ENCODE peak calls at places on chromosomes 1 and 21, in ten cellular contexts. T is fibroblast of mammary gland, O is ovary, R is foreskin fibroblast, M is cardiac fibroblast, V is fibroblast of villous mesenchyme, F is brain microvascular endothelial cell, U is prostate gland, E is neural progenitor cell, C is heart left ventricle. D is an unnamed sample.

GRCh38 chr1:242690849-242691602 is 166.5 kb upstream of the PLD5 start:
- DNase-seq in M (no peak), E (no peak), O (peak), V (no peak), T (no peak), U (no peak), F (no peak), R (no peak), C (no peak), D (no peak)

GRCh38 chr1:155022927-155023236 is 10.7 kb downstream of the DCST2 start:
- DNase-seq in E (no peak), C (peak), O (no peak), F (no peak), U (no peak), M (no peak), R (no peak), V (no peak), T (no peak), D (no peak)

GRCh38 chr1:117499071-117499470 is 106.8 kb upstream of the TENT5C start:
- DNase-seq in F (no peak), E (no peak), V (peak), U (no peak), T (no peak), O (no peak), M (peak), R (peak), C (no peak), D (no peak)

GRCh38 chr1:147717051-147717705 is 43.2 kb downstream of the GJA5 start:
- DNase-seq in R (no peak), V (no peak), C (no peak), U (peak), E (no peak), M (peak), O (no peak), F (no peak), T (no peak), D (no peak)

GRCh38 chr21:31078796-31079195 is 40.5 kb upstream of the KRTAP19-8 start:
- DNase-seq in E (no peak), R (no peak), T (no peak), M (no peak), V (no peak), U (no peak), F (peak), O (no peak), C (no peak), D (peak)

GRCh38 chr1:165259706-165260105 is 96.8 kb downstream of the LMX1A start:
- DNase-seq in O (no peak), F (no peak), R (no peak), C (no peak), V (no peak), T (no peak), E (no peak), M (no peak), U (no peak), D (no peak)

GRCh38 chr1:42463906-42464305 is 820 bp downstream of the CCDC30 start:
- DNase-seq in E (no peak), V (no peak), U (no peak), T (no peak), R (no peak), O (no peak), F (no peak), M (no peak), C (no peak), D (no peak)

GRCh38 chr1:58992643-58993042 is 208.8 kb upstream of the JUN start:
- DNase-seq in E (no peak), C (no peak), M (no peak), O (no peak), U (no peak), F (no peak), R (no peak), T (no peak), V (no peak), D (no peak)

GRCh38 chr21:14480601-14481000 is 65.5 kb downstream of the SAMSN1 start:
- DNase-seq in T (peak), M (peak), F (no peak), U (no peak), E (no peak), R (no peak), V (no peak), O (no peak), C (no peak), D (peak)

GRCh38 chr1:26097696-26098095 is 13.9 kb upstream of the PDIK1L start:
- DNase-seq in M (peak), R (no peak), O (no peak), E (no peak), U (no peak), V (peak), C (no peak), F (peak), T (no peak), D (peak)

GRCh38 chr1:231460614-231461013 is 38.5 kb upstream of the EGLN1 start:
- DNase-seq in T (peak), M (peak), E (no peak), C (no peak), U (no peak), V (peak), R (no peak), F (peak), O (no peak), D (peak)

GRCh38 chr1:180863158-180863775 is 49.4 kb upstream of the KIAA1614 start:
- DNase-seq in V (peak), O (no peak), F (peak), C (no peak), M (peak), E (peak), T (peak), R (peak), U (peak), D (peak)

GRCh38 chr1:111571987-111572386 is 47.6 kb upstream of the RAP1A start:
- DNase-seq in T (peak), V (peak), O (no peak), C (no peak), M (peak), R (peak), F (peak), U (no peak), E (peak), D (peak)

GRCh38 chr1:30715216-30715615 is 8.2 kb downstream of the MATN1 start:
- DNase-seq in F (no peak), O (no peak), T (no peak), U (no peak), E (no peak), R (no peak), C (no peak), V (no peak), M (no peak), D (no peak)

GRCh38 chr1:32872189-32872898 is 1.6 kb upstream of the FNDC5 start:
- DNase-seq in M (peak), T (peak), C (peak), V (peak), R (no peak), O (peak), E (peak), F (peak), U (peak), D (peak)

GRCh38 chr1:228032041-228032440 is 25.2 kb downstream of the WNT3A start:
- DNase-seq in O (no peak), F (no peak), E (no peak), R (no peak), T (no peak), M (no peak), U (no peak), V (no peak), C (no peak), D (no peak)

GRCh38 chr1:64823691-64824476 is 79.0 kb downstream of the RAVER2 start:
- DNase-seq in O (peak), V (peak), U (peak), R (peak), E (peak), F (peak), M (peak), T (peak), C (peak), D (peak)

GRCh38 chr1:55040953-55041494 is 1.7 kb downstream of the PCSK9 start:
- DNase-seq in E (no peak), R (no peak), O (no peak), T (no peak), U (no peak), C (no peak), F (no peak), M (no peak), V (no peak), D (no peak)

GRCh38 chr1:14715771-14716170 is 117.3 kb downstream of the KAZN start:
- DNase-seq in T (no peak), C (no peak), R (no peak), U (no peak), M (no peak), V (no peak), O (no peak), E (no peak), F (no peak), D (no peak)

GRCh38 chr1:208174200-208174599 is 70.0 kb downstream of the PLXNA2 start:
- DNase-seq in E (no peak), F (no peak), T (no peak), R (no peak), C (no peak), M (peak), V (no peak), U (no peak), O (no peak), D (peak)

GRCh38 chr1:44485229-44485932 is 80.3 kb downstream of the RNF220 start:
- DNase-seq in V (peak), R (peak), O (no peak), M (peak), U (no peak), E (no peak), F (peak), C (no peak), T (peak), D (peak)

GRCh38 chr1:228023294-228023639 is 16.5 kb downstream of the WNT3A start:
- DNase-seq in R (no peak), V (no peak), O (no peak), U (no peak), E (no peak), M (no peak), T (no peak), C (no peak), F (no peak), D (no peak)

GRCh38 chr1:233290609-233291008 is 4.9 kb downstream of the PCNX2 start:
- DNase-seq in E (no peak), V (no peak), M (no peak), R (no peak), T (no peak), O (no peak), F (no peak), U (no peak), C (no peak), D (no peak)

DNA sequence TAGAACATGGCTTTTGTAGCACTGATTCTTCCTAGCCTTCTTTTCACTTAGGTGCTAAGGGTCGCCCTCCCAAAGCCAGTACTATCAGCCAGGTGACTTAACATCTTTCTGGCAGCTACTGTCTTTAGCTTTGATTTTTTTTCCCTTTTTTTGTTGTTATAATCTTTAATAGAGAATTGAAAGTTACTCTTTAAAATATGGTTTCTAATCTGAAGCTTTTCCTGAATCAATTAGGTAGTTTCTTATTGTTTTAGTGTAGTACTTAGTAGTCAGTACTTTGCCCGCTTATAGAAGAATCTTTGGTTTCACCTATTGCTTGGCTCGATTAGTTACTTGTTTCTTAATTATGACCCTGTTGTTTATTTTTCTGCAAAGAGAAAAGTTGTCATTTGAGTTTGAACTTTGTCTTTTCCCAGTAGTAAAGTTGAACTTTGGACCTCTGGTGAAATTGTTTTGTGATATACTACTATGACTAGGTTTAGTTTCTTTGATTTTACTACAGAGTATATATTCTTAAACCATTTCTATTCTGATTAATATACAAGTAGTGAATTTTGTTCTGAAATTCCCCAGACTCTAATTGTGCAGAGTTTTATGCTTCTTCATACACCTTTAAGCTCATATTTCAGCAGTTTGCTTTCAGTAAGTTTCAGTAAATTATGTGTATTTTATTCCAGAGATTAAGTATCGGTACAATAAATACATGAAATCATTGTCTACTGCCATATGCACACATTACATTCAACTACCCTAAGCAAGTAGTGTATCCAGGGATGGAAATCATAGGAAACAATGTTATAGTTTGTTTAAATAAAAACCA is 3.9 kb downstream of the MAGI3 start:
- DNase-seq in T (no peak), U (no peak), R (no peak), O (no peak), M (no peak), V (no peak), E (no peak), F (no peak), C (no peak), D (no peak)
- H3K4me3 ChIP-seq in T (no peak), U (no peak), R (no peak), O (no peak), M (no peak), V (no peak), E (no peak), F (no peak), C (no peak), D (no peak)

GRCh38 chr1:65985393-65986066 is 192.8 kb downstream of the PDE4B start:
- DNase-seq in U (no peak), F (no peak), V (no peak), C (no peak), E (no peak), T (no peak), M (no peak), R (no peak), O (no peak), D (no peak)
- TF ChIP-seq CTCF in U (no peak), F (no peak), V (no peak), C (no peak), E (no peak), T (no peak), M (no peak), R (no peak), O (no peak), D (no peak)

DNA sequence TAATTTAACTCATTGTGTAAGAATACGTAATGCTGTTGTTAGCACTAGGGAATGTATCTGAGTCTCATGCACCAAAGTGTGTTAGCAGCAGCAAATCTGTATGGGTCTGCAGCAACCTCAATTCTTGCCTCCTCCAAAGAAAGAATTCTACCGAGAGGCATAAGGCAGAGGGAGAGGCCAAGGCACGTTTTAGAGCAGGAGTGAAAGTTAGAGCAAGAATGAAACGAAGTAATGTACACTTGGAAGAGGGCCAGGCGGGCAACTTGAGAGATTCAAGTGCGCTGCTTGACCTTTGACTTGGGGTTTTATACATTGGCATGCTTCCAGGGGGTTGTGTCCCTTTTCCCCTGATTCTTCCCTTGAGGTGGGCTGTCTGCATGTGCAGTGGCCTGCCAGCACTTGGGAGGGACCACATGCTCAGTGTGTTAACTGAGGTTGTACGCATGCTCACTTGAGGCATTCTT is 2.5 kb upstream of the CNN3 start:
- DNase-seq in V (peak), T (no peak), E (no peak), M (peak), F (no peak), R (no peak), O (peak), C (no peak), U (no peak), D (no peak)
- H3K4me3 ChIP-seq in V (peak), T (no peak), E (peak), M (peak), F (peak), R (peak), O (peak), C (no peak), U (no peak), D (no peak)

GRCh38 chr1:109909531-109909930 is 1.1 kb upstream of the CSF1 start:
- DNase-seq in E (no peak), M (no peak), O (no peak), C (no peak), F (no peak), V (no peak), T (no peak), U (no peak), R (no peak), D (no peak)

GRCh38 chr1:109912873-109913272 is 2.2 kb downstream of the CSF1 start:
- DNase-seq in U (no peak), R (peak), M (peak), C (no peak), T (peak), F (no peak), E (no peak), V (peak), O (no peak), D (peak)

GRCh38 chr1:109912214-109912861 is 1.7 kb downstream of the CSF1 start:
- DNase-seq in F (no peak), C (no peak), T (no peak), U (no peak), O (no peak), V (peak), M (peak), E (no peak), R (no peak), D (peak)

GRCh38 chr1:109910123-109910962 is at the start of gene CSF1:
- DNase-seq in V (peak), F (peak), E (peak), R (peak), U (peak), T (peak), M (peak), C (peak), O (peak), D (peak)

DNA sequence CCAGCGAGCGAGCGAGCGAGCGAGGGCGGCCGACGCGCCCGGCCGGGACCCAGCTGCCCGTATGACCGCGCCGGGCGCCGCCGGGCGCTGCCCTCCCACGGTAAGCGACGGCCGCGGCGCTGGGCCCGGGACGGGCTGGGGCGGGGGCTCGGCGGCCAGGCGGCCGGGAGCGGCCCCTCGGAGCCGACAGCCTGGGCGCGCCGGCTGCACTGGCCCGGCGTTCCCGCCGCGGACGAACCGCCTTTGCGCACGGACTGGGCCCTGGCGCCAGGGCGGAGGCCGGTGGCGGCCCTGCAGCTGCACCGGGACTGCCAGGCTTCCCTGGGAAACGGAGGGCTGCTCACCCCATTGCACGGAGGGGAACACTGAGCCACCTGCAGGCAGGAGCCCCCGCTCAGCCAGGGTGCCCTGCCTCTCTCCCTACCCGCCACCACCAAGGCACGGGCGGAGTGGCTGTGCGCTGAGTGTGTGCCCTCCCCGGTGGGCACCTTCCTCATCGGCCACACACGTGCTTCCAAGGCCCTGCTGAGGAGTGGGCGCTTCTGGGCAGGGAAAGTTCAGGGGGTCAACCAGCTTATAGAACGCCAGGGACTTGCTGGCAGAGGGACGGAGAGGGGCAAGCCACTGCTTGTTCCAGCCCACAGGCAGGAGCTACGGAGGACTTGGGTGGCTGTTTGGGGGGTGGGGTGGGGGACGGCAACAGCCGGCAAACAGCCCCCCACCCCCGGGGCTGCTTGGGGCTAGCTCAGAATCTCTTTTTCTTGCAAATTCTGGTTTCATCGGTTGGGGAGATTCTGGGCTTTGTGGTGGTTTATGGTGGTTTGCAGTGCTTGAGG is 532 bp downstream of the CSF1 start:
- DNase-seq in E (peak), O (peak), R (no peak), M (peak), C (no peak), V (no peak), U (no peak), T (no peak), F (no peak), D (no peak)
- TF ChIP-seq CTCF in E (no peak), O (no peak), R (no peak), M (no peak), C (no peak), V (no peak), U (no peak), T (no peak), F (no peak), D (no peak)

DNA sequence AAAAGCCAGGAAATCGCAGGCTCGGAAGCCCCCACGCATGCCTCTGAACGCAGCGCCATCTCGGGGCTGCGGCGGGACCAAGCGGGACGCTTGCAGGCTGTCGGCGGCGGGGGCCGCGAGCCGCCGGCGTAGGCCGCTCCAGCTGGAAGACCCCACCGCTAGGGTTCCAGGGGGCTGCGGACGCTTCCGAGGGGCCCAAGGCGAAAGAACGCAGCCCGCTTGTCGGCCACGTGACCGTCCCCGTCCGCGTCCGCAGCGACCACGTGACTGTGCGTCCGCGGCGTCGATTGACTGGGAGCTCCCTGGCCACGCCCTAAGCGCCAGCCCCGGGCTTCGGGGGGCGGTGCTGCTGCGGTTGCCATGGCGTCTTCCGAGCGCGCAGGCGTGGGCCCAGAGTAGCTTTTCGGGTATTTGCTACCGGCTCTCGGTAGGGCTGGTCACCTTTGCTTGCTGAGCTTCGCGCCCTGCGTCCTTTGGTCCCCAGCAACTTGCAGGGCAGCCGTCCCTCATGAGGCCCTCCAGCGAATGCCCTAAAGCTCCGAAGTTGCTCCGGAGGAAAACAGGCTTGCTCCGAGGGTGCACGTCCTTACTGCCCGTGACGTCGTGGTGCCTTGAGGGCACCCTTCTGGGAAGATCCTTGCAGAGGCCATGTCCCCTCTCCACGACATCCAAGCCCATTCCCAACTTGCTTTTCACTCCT is 197.2 kb downstream of the DYRK1A start:
- DNase-seq in U (peak), F (peak), M (peak), E (peak), O (peak), R (peak), C (peak), T (peak), V (peak), D (peak)
- H3K4me3 ChIP-seq in U (peak), F (peak), M (peak), E (no peak), O (peak), R (peak), C (peak), T (peak), V (peak), D (peak)

DNA sequence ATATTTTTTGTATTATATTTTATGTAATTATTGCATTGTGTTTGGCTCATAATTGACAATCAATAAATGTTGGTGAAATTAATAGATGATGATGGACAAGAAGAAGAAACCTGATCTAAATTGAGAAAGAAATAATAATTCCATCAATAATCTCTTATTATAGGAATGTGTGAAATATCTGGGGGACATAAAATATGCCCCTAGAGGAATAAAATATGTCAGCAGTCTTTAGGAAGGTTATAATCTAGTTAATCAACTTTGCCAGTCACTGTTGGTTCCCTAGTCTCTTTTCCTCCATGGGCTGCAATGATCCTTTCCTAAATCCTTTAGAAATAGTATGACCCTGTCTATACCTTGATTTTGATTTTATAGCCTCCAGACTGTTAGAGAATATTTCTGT is 549.7 kb upstream of the ADGRL4 start:
- DNase-seq in F (no peak), R (no peak), U (no peak), M (no peak), O (no peak), V (no peak), C (no peak), E (no peak), T (no peak), D (no peak)
- TF ChIP-seq CTCF in F (no peak), R (no peak), U (no peak), M (no peak), O (no peak), V (no peak), C (no peak), E (peak), T (peak), D (no peak)

D was measured in fibroblast of pulmonary artery.